ENCODE peak calls at places on chromosomes 7 and 10, in five cellular contexts. X is thoracic aorta; Y is stomach; J is naive thymus-derived CD4-positive, alpha-beta T cell; L is brain microvascular endothelial cell. B is an unnamed sample.

GRCh38 chr10:44384601-44385422 is at the start of gene CXCL12:
- DNase-seq in Y (peak; percentile 9), J (no peak), L (no peak), X (no peak), B (no peak)

GRCh38 chr7:99955247-99955646 is 20.6 kb downstream of the AZGP1 start:
- DNase-seq in L (no peak), J (no peak), X (no peak), Y (no peak), B (no peak)

GRCh38 chr10:126131338-126131737 is 235.0 kb downstream of the FANK1 start:
- DNase-seq in X (no peak), Y (no peak), J (no peak), L (no peak), B (no peak)

GRCh38 chr7:88217675-88218427 is 2.0 kb downstream of the SRI start:
- DNase-seq in Y (no peak), X (no peak), L (no peak), J (no peak), B (no peak)

GRCh38 chr7:28329616-28330373 is 82.5 kb upstream of the CREB5 start:
- DNase-seq in X (no peak), J (peak; percentile 56), L (no peak), Y (no peak), B (no peak)

GRCh38 chr10:5466451-5466996 is 32.8 kb downstream of the CALML5 start:
- DNase-seq in X (no peak), L (no peak), Y (peak; percentile 87), J (peak; percentile 13), B (no peak)

GRCh38 chr10:22341190-22341935 is 3.9 kb upstream of the SPAG6 start:
- DNase-seq in X (no peak), J (no peak), Y (no peak), L (no peak), B (no peak)

GRCh38 chr7:133484135-133484534 is 231.3 kb downstream of the EXOC4 start:
- DNase-seq in L (no peak), X (no peak), J (peak; percentile 54), Y (no peak), B (no peak)

GRCh38 chr10:14665304-14665703 is 109.4 kb downstream of the FAM107B start:
- DNase-seq in J (no peak), X (no peak), Y (no peak), L (no peak), B (no peak)

GRCh38 chr10:31635415-31636065 is 293.1 kb downstream of the ARHGAP12 start:
- DNase-seq in X (no peak), J (no peak), Y (no peak), L (no peak), B (no peak)

GRCh38 chr10:22251751-22252285 is 34.0 kb upstream of the EBLN1 start:
- DNase-seq in L (no peak), Y (peak; percentile 49), J (peak; percentile 76), X (no peak), B (peak; percentile 42)

GRCh38 chr7:79212334-79212733 is 241.1 kb downstream of the MAGI2 start:
- DNase-seq in X (no peak), L (no peak), Y (no peak), J (no peak), B (no peak)
- H3K27ac ChIP-seq in X (no peak overlapping the region), L (no peak overlapping the region), Y (no peak overlapping the region), J (no peak overlapping the region), B (no peak overlapping the region)

DNA sequence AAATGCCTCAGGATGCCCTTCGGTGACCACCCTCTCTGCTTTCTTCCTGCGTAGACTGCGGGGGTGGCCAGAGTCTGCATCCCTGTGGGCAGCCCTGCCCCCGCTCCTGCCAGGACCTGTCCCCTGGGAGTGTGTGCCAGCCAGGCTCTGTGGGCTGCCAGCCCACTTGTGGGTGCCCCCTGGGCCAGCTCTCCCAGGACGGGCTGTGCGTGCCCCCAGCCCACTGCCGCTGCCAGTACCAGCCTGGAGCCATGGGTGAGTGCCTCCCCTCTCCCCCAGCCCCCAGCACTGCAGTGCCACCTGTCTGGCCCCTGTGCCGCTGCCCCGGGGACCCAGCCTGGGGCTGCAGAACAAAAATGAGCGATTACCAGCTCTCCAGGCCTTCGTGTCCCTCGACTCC is 23.1 kb upstream of the ZNF862 start:
- DNase-seq in J (no peak), X (no peak), Y (no peak), L (no peak), B (no peak)
- H3K27ac ChIP-seq in J (no peak overlapping the region), X (no peak overlapping the region), Y (no peak overlapping the region), L (no peak overlapping the region), B (no peak overlapping the region)

GRCh38 chr10:12777840-12778585 is 223.5 kb downstream of the CCDC3 start:
- DNase-seq in L (no peak), Y (no peak), J (no peak), X (no peak), B (no peak)
- H3K27ac ChIP-seq in L (no peak overlapping the region), Y (no peak overlapping the region), J (no peak overlapping the region), X (no peak overlapping the region), B (no peak overlapping the region)

GRCh38 chr10:72783290-72783689 is 91.3 kb downstream of the MCU start:
- DNase-seq in J (no peak), Y (no peak), X (no peak), L (no peak), B (no peak)

GRCh38 chr10:72785422-72785818 is 93.5 kb downstream of the MCU start:
- DNase-seq in L (no peak), Y (no peak), J (no peak), X (no peak), B (no peak)

GRCh38 chr10:72790216-72790990 is 98.5 kb downstream of the MCU start:
- DNase-seq in X (no peak), J (no peak), Y (no peak), L (no peak), B (no peak)

GRCh38 chr10:72779874-72780273 is 87.9 kb downstream of the MCU start:
- DNase-seq in Y (no peak), X (no peak), L (no peak), J (no peak), B (no peak)

GRCh38 chr10:72784551-72785421 is 92.8 kb downstream of the MCU start:
- DNase-seq in J (no peak), L (peak; percentile 76), Y (no peak), X (no peak), B (no peak)
- H3K27ac ChIP-seq in J (no peak overlapping the region), L (no peak overlapping the region), Y (no peak overlapping the region), X (no peak overlapping the region), B (no peak overlapping the region)

GRCh38 chr10:79075418-79075817 is 6.7 kb downstream of the ZMIZ1 start:
- DNase-seq in X (no peak), L (no peak), Y (no peak), J (no peak), B (no peak)
- H3K27ac ChIP-seq in X (no peak overlapping the region), L (no peak overlapping the region), Y (peak overlapping the region; percentile 98), J (no peak overlapping the region), B (no peak overlapping the region)

GRCh38 chr10:111593578-111593977 is 516.7 kb downstream of the ADRA2A start:
- DNase-seq in X (no peak), Y (no peak), L (no peak), J (no peak), B (no peak)
- H3K27ac ChIP-seq in X (no peak overlapping the region), Y (no peak overlapping the region), L (no peak overlapping the region), J (no peak overlapping the region), B (no peak overlapping the region)

GRCh38 chr10:29949411-29950011 is 109.9 kb downstream of the JCAD start:
- DNase-seq in L (peak; percentile 87), Y (no peak), X (no peak), J (no peak), B (no peak)

GRCh38 chr10:29947701-29948060 is 111.7 kb downstream of the JCAD start:
- DNase-seq in J (no peak), Y (no peak), X (no peak), L (no peak), B (no peak)

GRCh38 chr10:29950391-29950790 is 109.0 kb downstream of the JCAD start:
- DNase-seq in X (no peak), L (no peak), Y (no peak), J (no peak), B (no peak)

GRCh38 chr10:29948971-29949370 is 110.4 kb downstream of the JCAD start:
- DNase-seq in J (no peak), L (peak; percentile 49), X (no peak), Y (no peak), B (no peak)

GRCh38 chr10:29951441-29951931 is 107.9 kb downstream of the JCAD start:
- DNase-seq in L (peak; percentile 20), X (no peak), J (no peak), Y (no peak), B (no peak)
- H3K27ac ChIP-seq in L (peak overlapping the region; percentile 3), X (peak overlapping the region; percentile 35), J (no peak overlapping the region), Y (peak overlapping the region; percentile 44), B (no peak overlapping the region)

GRCh38 chr10:96671207-96671890 is 49.0 kb downstream of the PIK3AP1 start:
- DNase-seq in X (no peak), Y (no peak), L (no peak), J (no peak), B (no peak)

GRCh38 chr10:96670786-96671185 is 49.5 kb downstream of the PIK3AP1 start:
- DNase-seq in Y (no peak), J (no peak), L (no peak), X (no peak), B (no peak)

GRCh38 chr10:96675846-96676245 is 44.5 kb downstream of the PIK3AP1 start:
- DNase-seq in X (no peak), J (no peak), L (no peak), Y (no peak), B (no peak)

GRCh38 chr10:96673318-96674099 is 46.8 kb downstream of the PIK3AP1 start:
- DNase-seq in L (peak; percentile 32), Y (no peak), J (no peak), X (no peak), B (peak; percentile 94)

GRCh38 chr10:96672491-96673175 is 47.7 kb downstream of the PIK3AP1 start:
- DNase-seq in L (no peak), Y (no peak), X (no peak), J (no peak), B (no peak)
- H3K27ac ChIP-seq in L (no peak overlapping the region), Y (peak overlapping the region; percentile 58), X (no peak overlapping the region), J (no peak overlapping the region), B (peak overlapping the region; percentile 74)

GRCh38 chr10:122257041-122257440 is 14.1 kb upstream of the BTBD16 start:
- DNase-seq in Y (no peak), J (no peak), X (no peak), L (no peak), B (no peak)

GRCh38 chr10:122261584-122261983 is 9.5 kb upstream of the BTBD16 start:
- DNase-seq in J (no peak), X (no peak), Y (no peak), L (no peak), B (no peak)

GRCh38 chr10:122258136-122259074 is 12.7 kb upstream of the BTBD16 start:
- DNase-seq in J (no peak), X (no peak), L (no peak), Y (no peak), B (no peak)

GRCh38 chr10:122255509-122256301 is 15.4 kb upstream of the BTBD16 start:
- DNase-seq in X (no peak), J (no peak), Y (no peak), L (no peak), B (no peak)

DNA sequence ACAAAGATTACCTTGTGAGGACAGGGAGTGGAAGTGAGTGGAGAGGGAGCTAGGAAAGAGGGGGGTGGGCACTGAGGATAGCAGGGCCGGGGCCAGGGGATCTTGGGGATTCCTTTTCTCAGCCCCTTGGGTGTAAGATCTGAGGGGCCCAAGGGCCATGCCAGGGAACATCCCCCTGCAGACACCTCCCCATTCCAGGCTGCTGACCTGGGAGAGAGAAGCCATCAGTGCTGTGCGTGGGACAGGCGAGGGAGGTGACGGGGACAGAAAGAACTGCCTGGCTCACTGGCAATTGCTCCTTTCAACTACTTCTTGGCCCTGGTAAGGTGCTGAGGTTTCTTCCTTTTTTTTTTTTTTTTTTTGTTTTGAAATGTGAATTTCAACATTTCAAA is 12.0 kb upstream of the BTBD16 start:
- DNase-seq in J (no peak), X (no peak), Y (no peak), L (no peak), B (no peak)
- H3K27ac ChIP-seq in J (no peak overlapping the region), X (no peak overlapping the region), Y (no peak overlapping the region), L (no peak overlapping the region), B (no peak overlapping the region)

GRCh38 chr10:102661614-102662133 is 17.4 kb downstream of the TRIM8 start:
- DNase-seq in J (no peak), Y (no peak), X (no peak), L (no peak), B (no peak)
- H3K27ac ChIP-seq in J (peak overlapping the region; percentile 30), Y (peak overlapping the region; percentile 83), X (no peak overlapping the region), L (no peak overlapping the region), B (no peak overlapping the region)